ENCODE peak calls at places on chromosomes 4 and X, in seven cellular contexts. One of them, this sample, is unnamed.

GRCh38 chr4:125096662-125097061 is 218.1 kb upstream of the FAT4 start:
- DNase-seq in sigmoid colon: no peak
- DNase-seq in uterus: no peak
- DNase-seq in naive B cell: no peak
- DNase-seq in tibial artery: no peak
- DNase-seq in immature natural killer cell: no peak
- DNase-seq in activated CD8-positive, alpha-beta T cell treated with anti-CD3 and anti-CD28 coated beads, Interleukin-2, amount 10 ng/mL, durations not matched to agents 7 days and 5 days: no peak
- DNase-seq in this sample: no peak

GRCh38 chrX:136525738-136526606 is 6.0 kb upstream of the VGLL1 start:
- DNase-seq in uterus: peak; percentile 81
- DNase-seq in tibial artery: peak; percentile 66
- DNase-seq in naive B cell: no peak
- DNase-seq in immature natural killer cell: no peak
- DNase-seq in activated CD8-positive, alpha-beta T cell treated with anti-CD3 and anti-CD28 coated beads, Interleukin-2, amount 10 ng/mL, durations not matched to agents 7 days and 5 days: no peak
- DNase-seq in sigmoid colon: peak; percentile 95
- DNase-seq in this sample: no peak

GRCh38 chr4:67820903-67821302 is 62.9 kb downstream of the TMPRSS11D start:
- DNase-seq in naive B cell: no peak
- DNase-seq in tibial artery: no peak
- DNase-seq in uterus: no peak
- DNase-seq in immature natural killer cell: no peak
- DNase-seq in activated CD8-positive, alpha-beta T cell treated with anti-CD3 and anti-CD28 coated beads, Interleukin-2, amount 10 ng/mL, durations not matched to agents 7 days and 5 days: no peak
- DNase-seq in sigmoid colon: no peak
- DNase-seq in this sample: no peak

GRCh38 chr4:52036875-52037274 is 1.2 kb downstream of the SGCB start:
- DNase-seq in uterus: no peak
- DNase-seq in immature natural killer cell: no peak
- DNase-seq in sigmoid colon: no peak
- DNase-seq in activated CD8-positive, alpha-beta T cell treated with anti-CD3 and anti-CD28 coated beads, Interleukin-2, amount 10 ng/mL, durations not matched to agents 7 days and 5 days: no peak
- DNase-seq in tibial artery: no peak
- DNase-seq in naive B cell: no peak
- DNase-seq in this sample: no peak

GRCh38 chrX:40170830-40171512 is 73.2 kb upstream of the BCOR start:
- DNase-seq in sigmoid colon: no peak
- DNase-seq in tibial artery: no peak
- DNase-seq in immature natural killer cell: no peak
- DNase-seq in uterus: peak; percentile 23
- DNase-seq in naive B cell: no peak
- DNase-seq in activated CD8-positive, alpha-beta T cell treated with anti-CD3 and anti-CD28 coated beads, Interleukin-2, amount 10 ng/mL, durations not matched to agents 7 days and 5 days: no peak
- DNase-seq in this sample: no peak

GRCh38 chrX:119880552-119881437 is 9.2 kb downstream of the NDUFA1 start:
- DNase-seq in sigmoid colon: no peak
- DNase-seq in immature natural killer cell: peak; percentile 27
- DNase-seq in uterus: no peak
- DNase-seq in activated CD8-positive, alpha-beta T cell treated with anti-CD3 and anti-CD28 coated beads, Interleukin-2, amount 10 ng/mL, durations not matched to agents 7 days and 5 days: peak; percentile 56
- DNase-seq in naive B cell: peak; percentile 20
- DNase-seq in tibial artery: no peak
- DNase-seq in this sample: no peak

GRCh38 chr4:79913581-79913980 is 159.4 kb downstream of the ANTXR2 start:
- DNase-seq in sigmoid colon: no peak
- DNase-seq in uterus: no peak
- DNase-seq in tibial artery: no peak
- DNase-seq in naive B cell: no peak
- DNase-seq in activated CD8-positive, alpha-beta T cell treated with anti-CD3 and anti-CD28 coated beads, Interleukin-2, amount 10 ng/mL, durations not matched to agents 7 days and 5 days: no peak
- DNase-seq in immature natural killer cell: peak; percentile 3
- DNase-seq in this sample: no peak

GRCh38 chr4:127870688-127871087 is 10.0 kb upstream of the PLK4 start:
- DNase-seq in immature natural killer cell: no peak
- DNase-seq in sigmoid colon: no peak
- DNase-seq in naive B cell: no peak
- DNase-seq in activated CD8-positive, alpha-beta T cell treated with anti-CD3 and anti-CD28 coated beads, Interleukin-2, amount 10 ng/mL, durations not matched to agents 7 days and 5 days: no peak
- DNase-seq in tibial artery: no peak
- DNase-seq in uterus: no peak
- DNase-seq in this sample: no peak

GRCh38 chr4:157739237-157739636 is 433.6 kb downstream of the GASK1B start:
- DNase-seq in tibial artery: no peak
- DNase-seq in naive B cell: no peak
- DNase-seq in activated CD8-positive, alpha-beta T cell treated with anti-CD3 and anti-CD28 coated beads, Interleukin-2, amount 10 ng/mL, durations not matched to agents 7 days and 5 days: no peak
- DNase-seq in uterus: no peak
- DNase-seq in sigmoid colon: no peak
- DNase-seq in immature natural killer cell: no peak
- DNase-seq in this sample: no peak

GRCh38 chrX:9370888-9371287 is 94.0 kb upstream of the TBL1X start:
- DNase-seq in naive B cell: no peak
- DNase-seq in sigmoid colon: no peak
- DNase-seq in uterus: no peak
- DNase-seq in activated CD8-positive, alpha-beta T cell treated with anti-CD3 and anti-CD28 coated beads, Interleukin-2, amount 10 ng/mL, durations not matched to agents 7 days and 5 days: no peak
- DNase-seq in tibial artery: peak; percentile 50
- DNase-seq in immature natural killer cell: no peak
- DNase-seq in this sample: peak; percentile 22

GRCh38 chr4:110104661-110105060 is 93.8 kb downstream of the ELOVL6 start:
- DNase-seq in naive B cell: no peak
- DNase-seq in uterus: no peak
- DNase-seq in immature natural killer cell: no peak
- DNase-seq in activated CD8-positive, alpha-beta T cell treated with anti-CD3 and anti-CD28 coated beads, Interleukin-2, amount 10 ng/mL, durations not matched to agents 7 days and 5 days: no peak
- DNase-seq in tibial artery: no peak
- DNase-seq in sigmoid colon: no peak
- DNase-seq in this sample: no peak

GRCh38 chr4:102858828-102859464 is 9.8 kb upstream of the CISD2 start:
- DNase-seq in naive B cell: peak; percentile 18
- DNase-seq in immature natural killer cell: no peak
- DNase-seq in tibial artery: no peak
- DNase-seq in activated CD8-positive, alpha-beta T cell treated with anti-CD3 and anti-CD28 coated beads, Interleukin-2, amount 10 ng/mL, durations not matched to agents 7 days and 5 days: no peak
- DNase-seq in uterus: no peak
- DNase-seq in sigmoid colon: no peak
- DNase-seq in this sample: no peak

GRCh38 chr4:150867148-150867547 is 147.9 kb downstream of the LRBA start:
- DNase-seq in sigmoid colon: no peak
- DNase-seq in uterus: no peak
- DNase-seq in tibial artery: no peak
- DNase-seq in immature natural killer cell: peak; percentile 56
- DNase-seq in activated CD8-positive, alpha-beta T cell treated with anti-CD3 and anti-CD28 coated beads, Interleukin-2, amount 10 ng/mL, durations not matched to agents 7 days and 5 days: peak; percentile 58
- DNase-seq in naive B cell: peak; percentile 41
- DNase-seq in this sample: no peak

GRCh38 chr4:548976-549375 is 27.1 kb downstream of the TMEM271 start:
- DNase-seq in sigmoid colon: no peak
- DNase-seq in uterus: no peak
- DNase-seq in tibial artery: no peak
- DNase-seq in naive B cell: no peak
- DNase-seq in activated CD8-positive, alpha-beta T cell treated with anti-CD3 and anti-CD28 coated beads, Interleukin-2, amount 10 ng/mL, durations not matched to agents 7 days and 5 days: no peak
- DNase-seq in immature natural killer cell: no peak
- DNase-seq in this sample: no peak

GRCh38 chr4:183758006-183758734 is 99.1 kb downstream of the TRAPPC11 start:
- DNase-seq in sigmoid colon: no peak
- DNase-seq in naive B cell: no peak
- DNase-seq in immature natural killer cell: no peak
- DNase-seq in uterus: no peak
- DNase-seq in activated CD8-positive, alpha-beta T cell treated with anti-CD3 and anti-CD28 coated beads, Interleukin-2, amount 10 ng/mL, durations not matched to agents 7 days and 5 days: no peak
- DNase-seq in tibial artery: no peak
- DNase-seq in this sample: no peak